ENCODE peak calls at places on chromosomes 2 and 18, in eight cellular contexts. R is H54, W is Daoy, U is GM20000, B is epithelial cell of esophagus, X is fibroblast of mammary gland, G is H4, J is ACHN. A is an unnamed sample.

GRCh38 chr2:146874260-146874658 is 970.6 kb upstream of the ACVR2A start:
- DNase-seq in R (peak; percentile 46), W (no peak), U (no peak), B (peak; percentile 95), X (peak; percentile 79), G (peak; percentile 90), J (peak; percentile 86), A (no peak)

GRCh38 chr2:119126650-119127049 is 31.9 kb downstream of the C1QL2 start:
- DNase-seq in R (peak; percentile 40), W (peak; percentile 77), U (peak; percentile 50), B (peak; percentile 19), X (peak; percentile 12), G (peak; percentile 7), J (peak; percentile 66), A (peak; percentile 54)

GRCh38 chr2:153311432-153311831 is 167.1 kb downstream of the RPRM start:
- DNase-seq in R (no peak), W (no peak), U (no peak), B (peak; percentile 3), X (peak; percentile 9), G (no peak), J (no peak), A (no peak)

GRCh38 chr2:149132303-149132702 is 93.8 kb downstream of the LYPD6B start:
- DNase-seq in R (no peak), W (no peak), U (no peak), B (no peak), X (no peak), G (no peak), J (no peak), A (no peak)

GRCh38 chr2:72998724-72999123 is 72.8 kb downstream of the SFXN5 start:
- DNase-seq in R (no peak), W (no peak), U (no peak), B (no peak), X (no peak), G (no peak), J (no peak), A (no peak)

GRCh38 chr18:62784966-62785413 is 69.6 kb downstream of the PHLPP1 start:
- DNase-seq in R (no peak), W (peak; percentile 8), U (no peak), B (no peak), X (peak; percentile 78), G (no peak), J (no peak), A (no peak)

GRCh38 chr18:75500510-75500909 is 73.0 kb upstream of the SMIM21 start:
- DNase-seq in R (no peak), W (no peak), U (no peak), B (peak; percentile 9), X (peak; percentile 7), G (peak; percentile 44), J (no peak), A (no peak)

GRCh38 chr18:12890500-12890899 is 6.5 kb upstream of the PTPN2 start:
- DNase-seq in R (no peak), W (no peak), U (no peak), B (no peak), X (no peak), G (no peak), J (peak; percentile 13), A (peak; percentile 70)

GRCh38 chr2:42835577-42836371 is 43.4 kb upstream of the HAAO start:
- DNase-seq in R (peak; percentile 61), W (peak; percentile 89), U (no peak), B (peak; percentile 97), X (peak; percentile 100), G (peak; percentile 87), J (peak; percentile 29), A (no peak)

GRCh38 chr2:233416706-233417105 is 62.4 kb downstream of the DGKD start:
- DNase-seq in R (no peak), W (no peak), U (no peak), B (no peak), X (no peak), G (no peak), J (peak; percentile 14), A (no peak)

GRCh38 chr2:144712277-144712944 is 192.5 kb upstream of the ZEB2 start:
- DNase-seq in R (no peak), W (no peak), U (no peak), B (no peak), X (no peak), G (no peak), J (no peak), A (no peak)

GRCh38 chr2:180699657-180700361 is 280.6 kb upstream of the UBE2E3 start:
- DNase-seq in R (no peak), W (no peak), U (no peak), B (peak; percentile 34), X (no peak), G (no peak), J (no peak), A (no peak)

GRCh38 chr2:71223767-71224333 is 3.1 kb downstream of the PAIP2B start:
- DNase-seq in R (peak; percentile 13), W (peak; percentile 39), U (peak; percentile 23), B (peak; percentile 40), X (peak; percentile 46), G (peak; percentile 27), J (peak; percentile 72), A (peak; percentile 86)

GRCh38 chr2:238462782-238463396 is 36.2 kb downstream of the ASB1 start:
- DNase-seq in R (peak; percentile 30), W (peak; percentile 28), U (peak; percentile 67), B (peak; percentile 68), X (peak; percentile 78), G (peak; percentile 37), J (peak; percentile 69), A (peak; percentile 38)

GRCh38 chr2:119307419-119308140 is 59.1 kb downstream of the C2orf76 start:
- DNase-seq in R (no peak), W (no peak), U (no peak), B (no peak), X (no peak), G (no peak), J (no peak), A (no peak)

GRCh38 chr2:233620204-233620603 is 2.8 kb downstream of the UGT1A8 start:
- DNase-seq in R (no peak), W (no peak), U (no peak), B (no peak), X (no peak), G (no peak), J (no peak), A (no peak)

GRCh38 chr2:46737577-46737976 is 178.0 kb downstream of the MCFD2 start:
- DNase-seq in R (no peak), W (peak; percentile 35), U (no peak), B (peak; percentile 71), X (peak; percentile 59), G (no peak), J (peak; percentile 25), A (no peak)

GRCh38 chr2:213238753-213239591 is 45.3 kb upstream of the SPAG16 start:
- DNase-seq in R (no peak), W (peak; percentile 60), U (no peak), B (peak; percentile 75), X (peak; percentile 84), G (peak; percentile 27), J (peak; percentile 50), A (no peak)

GRCh38 chr2:513981-514706 is 163.1 kb downstream of the TMEM18 start:
- DNase-seq in R (no peak), W (no peak), U (no peak), B (no peak), X (no peak), G (no peak), J (no peak), A (no peak)

GRCh38 chr2:56681659-56682396 is 498.0 kb downstream of the CCDC85A start:
- DNase-seq in R (no peak), W (no peak), U (no peak), B (no peak), X (peak; percentile 77), G (no peak), J (no peak), A (no peak)

GRCh38 chr2:216565946-216566345 is 67.3 kb upstream of the IGFBP2 start:
- DNase-seq in R (no peak), W (no peak), U (no peak), B (no peak), X (no peak), G (no peak), J (no peak), A (no peak)

GRCh38 chr2:132374551-132374950 is 42.1 kb upstream of the GPR39 start:
- DNase-seq in R (no peak), W (peak; percentile 31), U (no peak), B (peak; percentile 49), X (peak; percentile 66), G (no peak), J (no peak), A (no peak)

GRCh38 chr18:79396431-79397287 is 929 bp downstream of the NFATC1 start:
- DNase-seq in R (no peak), W (peak; percentile 64), U (peak; percentile 86), B (peak; percentile 54), X (peak; percentile 32), G (no peak), J (peak; percentile 42), A (peak; percentile 77)

GRCh38 chr2:159921752-159922404 is 123.9 kb upstream of the CD302 start:
- DNase-seq in R (peak; percentile 38), W (peak; percentile 81), U (peak; percentile 77), B (peak; percentile 52), X (peak; percentile 74), G (peak; percentile 19), J (peak; percentile 78), A (peak; percentile 76)

GRCh38 chr2:44706584-44707553 is 234.6 kb upstream of the SIX3 start:
- DNase-seq in R (no peak), W (no peak), U (no peak), B (no peak), X (no peak), G (no peak), J (no peak), A (no peak)

GRCh38 chr2:232875256-232876070 is 5.4 kb downstream of the SNORC start:
- DNase-seq in R (no peak), W (peak; percentile 30), U (peak; percentile 63), B (no peak), X (no peak), G (no peak), J (peak; percentile 20), A (no peak)

GRCh38 chr2:45962522-45962921 is 311.0 kb downstream of the PRKCE start:
- DNase-seq in R (peak; percentile 15), W (peak; percentile 75), U (no peak), B (peak; percentile 23), X (peak; percentile 89), G (peak; percentile 76), J (peak; percentile 46), A (no peak)

GRCh38 chr2:45177870-45178269 is 168.6 kb upstream of the SIX2 start:
- DNase-seq in R (peak; percentile 33), W (peak; percentile 90), U (no peak), B (peak; percentile 94), X (peak; percentile 100), G (peak; percentile 96), J (no peak), A (no peak)

GRCh38 chr2:188833331-188833730 is 140.8 kb upstream of the COL3A1 start:
- DNase-seq in R (no peak), W (no peak), U (no peak), B (no peak), X (no peak), G (no peak), J (no peak), A (no peak)

GRCh38 chr2:212777020-212777491 is 238.5 kb upstream of the ERBB4 start:
- DNase-seq in R (no peak), W (peak; percentile 3), U (peak; percentile 34), B (peak; percentile 78), X (peak; percentile 40), G (peak; percentile 9), J (peak; percentile 40), A (peak; percentile 40)

GRCh38 chr2:240558229-240558885 is 569 bp upstream of the ANKMY1 start:
- DNase-seq in R (no peak), W (no peak), U (no peak), B (no peak), X (no peak), G (no peak), J (no peak), A (no peak)

GRCh38 chr18:28576941-28577340 is 400.0 kb upstream of the CDH2 start:
- DNase-seq in R (no peak), W (no peak), U (no peak), B (no peak), X (peak; percentile 4), G (no peak), J (no peak), A (no peak)

GRCh38 chr2:145985517-145985916 is 1465.6 kb upstream of the ZEB2 start:
- DNase-seq in R (no peak), W (no peak), U (no peak), B (no peak), X (no peak), G (no peak), J (no peak), A (no peak)

GRCh38 chr2:232539298-232540231 is at the start of gene CHRNG:
- DNase-seq in R (no peak), W (no peak), U (no peak), B (no peak), X (no peak), G (no peak), J (no peak), A (no peak)

A was measured in RPMI8226.